ENCODE peak calls at places on chromosomes 2 and 18, in four cellular contexts. Z is HepG2, I is NT2/D1, F is GM12878. E is an unnamed sample.

GRCh38 chr2:63058149-63058741 is 7.6 kb downstream of the OTX1 start:
- DNase-seq in I (no peak), F (no peak), Z (no peak), E (no peak)

GRCh38 chr18:25921677-25922421 is 168.6 kb downstream of the SS18 start:
- DNase-seq in I (peak; percentile 3), Z (peak; percentile 31), F (peak; percentile 20), E (peak; percentile 81)

GRCh38 chr2:26429779-26430654 is 28.3 kb downstream of the DRC1 start:
- DNase-seq in F (no peak), Z (no peak), I (no peak), E (no peak)

GRCh38 chr2:171227066-171227782 is 66.5 kb upstream of the TLK1 start:
- DNase-seq in I (no peak), F (no peak), Z (no peak), E (no peak)

GRCh38 chr2:149313512-149313972 is 16.8 kb upstream of the LYPD6 start:
- DNase-seq in Z (peak; percentile 52), F (peak; percentile 9), I (no peak), E (peak; percentile 76)

GRCh38 chr18:49613141-49613641 is 51.3 kb downstream of the LIPG start:
- DNase-seq in F (no peak), I (peak; percentile 85), Z (no peak), E (no peak)

GRCh38 chr2:221176666-221177065 is 395.4 kb downstream of the EPHA4 start:
- DNase-seq in I (no peak), Z (no peak), F (no peak), E (no peak)

GRCh38 chr2:71940695-71941094 is 207.0 kb downstream of the CYP26B1 start:
- DNase-seq in Z (no peak), I (no peak), F (no peak), E (peak; percentile 3)

GRCh38 chr18:12048010-12048826 is 45.4 kb upstream of the ANKRD62 start:
- DNase-seq in I (no peak), F (no peak), Z (no peak), E (no peak)

GRCh38 chr2:117980783-117981676 is 32.8 kb downstream of the CCDC93 start:
- DNase-seq in F (no peak), Z (no peak), I (no peak), E (no peak)

GRCh38 chr2:71806432-71806831 is 341.2 kb downstream of the CYP26B1 start:
- DNase-seq in Z (no peak), I (no peak), F (peak; percentile 1), E (no peak)

GRCh38 chr2:229870903-229871650 is 50.7 kb downstream of the TRIP12 start:
- DNase-seq in F (no peak), I (no peak), Z (no peak), E (no peak)

DNA sequence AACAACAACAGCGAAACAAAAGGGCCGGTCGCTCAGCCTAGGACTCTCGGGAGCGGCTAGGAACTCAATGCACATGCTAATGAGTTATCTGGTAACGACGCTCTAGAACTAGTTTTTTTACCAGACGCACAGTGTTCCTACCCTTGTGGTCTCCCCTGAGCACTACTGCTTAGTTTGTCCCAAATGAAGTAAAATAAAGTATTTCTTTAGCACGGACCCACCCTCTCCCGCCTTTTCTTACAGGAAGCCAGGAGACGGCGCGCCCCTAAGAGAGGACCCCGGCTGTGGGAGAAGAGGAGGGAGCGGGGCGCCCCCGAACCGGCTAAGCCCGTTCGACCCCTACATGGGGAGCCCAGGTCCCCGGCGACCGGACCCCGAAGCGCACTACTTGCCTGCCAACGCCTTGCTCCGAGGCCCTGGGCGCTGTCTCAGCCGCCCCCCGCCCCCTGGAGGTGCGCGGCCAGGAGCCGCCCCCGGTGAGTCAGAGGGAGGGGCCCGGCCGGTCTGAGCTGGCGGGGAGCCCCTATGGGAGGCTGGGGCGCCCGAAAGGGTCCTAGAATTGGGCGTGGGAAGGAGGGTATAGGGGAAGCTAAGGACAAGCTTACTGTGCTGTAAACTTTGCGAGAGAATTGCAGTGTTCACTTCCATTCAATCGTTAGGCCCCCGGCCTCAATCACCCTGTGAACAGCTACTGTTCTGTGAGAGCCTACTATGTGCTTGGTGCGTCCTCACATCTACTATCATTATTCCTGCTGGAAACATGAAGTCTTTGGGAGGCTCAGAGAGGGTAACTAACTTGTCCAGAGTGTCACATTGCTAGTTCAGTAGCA is 3.6 kb upstream of the CAPG start:
- DNase-seq in Z (no peak), F (no peak), I (no peak), E (no peak)
- TF ChIP-seq SUZ12 in Z (no peak), F (no peak), I (no peak), E (no peak)

GRCh38 chr2:3246406-3246805 is 131.2 kb downstream of the EIPR1 start:
- DNase-seq in F (no peak), I (no peak), Z (no peak), E (no peak)
- TF ChIP-seq SUZ12 in F (no peak), I (no peak), Z (no peak), E (no peak)

DNA sequence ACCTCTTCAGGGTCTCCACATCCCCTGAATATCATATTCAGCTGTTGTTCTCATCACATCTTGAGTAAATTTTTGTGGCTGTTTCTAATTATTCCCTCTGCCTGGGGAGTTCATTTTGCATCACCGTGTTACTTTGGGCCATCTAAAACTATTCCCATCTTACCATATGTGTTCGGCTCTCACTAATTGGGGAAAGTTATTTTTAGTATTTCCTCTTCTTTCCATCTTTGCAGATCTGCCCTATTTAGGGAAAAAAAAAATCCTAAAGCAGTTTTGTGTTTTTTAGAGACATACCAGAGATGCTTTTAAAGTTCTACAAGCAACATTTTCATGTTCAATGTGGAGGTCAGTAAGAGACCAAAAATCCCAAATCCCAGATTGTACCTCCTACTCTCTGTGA is 111.4 kb upstream of the NDUFV2 start:
- DNase-seq in I (no peak), F (no peak), Z (no peak), E (no peak)
- TF ChIP-seq SUZ12 in I (no peak), F (no peak), Z (no peak), E (no peak)

GRCh38 chr2:136765256-136765735 is at the start of gene THSD7B:
- DNase-seq in F (no peak), Z (no peak), I (no peak), E (no peak)
- TF ChIP-seq SUZ12 in F (no peak), Z (no peak), I (no peak), E (no peak)

DNA sequence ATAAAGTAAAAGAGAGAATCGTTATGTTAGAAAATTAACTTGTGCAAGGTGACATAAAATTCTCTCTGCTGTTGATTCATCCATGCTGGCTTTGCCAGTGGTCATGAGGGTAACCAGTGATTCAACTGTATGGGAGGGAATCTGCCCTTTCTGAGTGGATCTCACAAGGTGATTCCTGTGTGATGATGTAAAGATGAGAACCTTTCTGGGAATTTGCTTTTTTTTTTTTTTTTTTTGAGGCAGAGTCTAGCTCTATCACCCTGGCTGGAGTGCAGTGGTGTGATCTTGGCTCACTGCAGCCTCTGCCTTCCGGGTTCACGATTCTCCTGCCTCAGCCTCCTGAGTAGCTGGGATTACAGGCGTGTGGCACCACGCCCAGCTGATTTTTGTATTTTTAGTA is 23.3 kb downstream of the RAB31 start:
- DNase-seq in Z (no peak), I (no peak), F (no peak), E (no peak)
- TF ChIP-seq SUZ12 in Z (no peak), I (no peak), F (no peak), E (no peak)

DNA sequence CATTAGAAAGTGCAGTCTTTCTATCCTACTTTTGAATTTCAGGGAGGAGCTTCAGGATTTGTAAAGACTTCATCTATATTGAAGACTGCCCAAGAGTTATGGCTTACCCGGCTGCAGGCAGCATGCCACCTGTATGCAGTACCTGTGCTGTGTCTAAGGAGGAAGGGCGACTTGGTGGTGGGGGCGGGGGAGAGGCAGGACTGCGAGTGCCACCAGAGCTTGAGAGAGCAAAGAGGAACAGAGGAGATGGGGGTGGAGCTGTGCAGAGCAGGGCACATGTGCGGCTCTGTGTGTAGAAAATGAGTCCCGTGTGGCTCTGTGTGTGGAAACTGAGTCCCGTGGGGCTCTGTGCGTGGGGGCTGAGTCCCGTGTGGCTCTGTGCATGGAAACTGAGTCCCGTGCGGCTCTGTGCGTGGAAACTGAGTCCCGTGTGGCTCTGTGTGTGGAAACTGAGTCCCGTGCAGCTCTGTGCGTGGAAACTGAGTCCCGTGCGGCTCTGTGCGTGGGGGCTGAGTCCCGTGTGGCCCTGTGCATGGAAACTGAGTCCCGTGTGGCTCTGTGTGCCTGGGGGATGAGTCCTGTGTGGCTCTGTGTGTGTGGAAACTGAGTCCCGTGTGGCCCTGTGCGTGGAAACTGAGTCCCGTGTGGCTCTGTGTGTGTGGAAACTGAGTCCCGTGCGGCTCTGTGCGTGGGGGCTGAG is 43.2 kb downstream of the LDLRAD4 start:
- DNase-seq in Z (no peak), F (no peak), I (no peak), E (no peak)
- TF ChIP-seq SUZ12 in Z (no peak), F (no peak), I (no peak), E (no peak)

GRCh38 chr2:16013571-16013970 is 73.2 kb downstream of the MYCN start:
- DNase-seq in Z (no peak), I (no peak), F (no peak), E (no peak)

GRCh38 chr2:16014041-16014787 is 73.9 kb downstream of the MYCN start:
- DNase-seq in Z (no peak), F (no peak), I (no peak), E (no peak)

GRCh38 chr2:16012029-16012596 is 71.8 kb downstream of the MYCN start:
- DNase-seq in Z (no peak), I (no peak), F (no peak), E (no peak)

GRCh38 chr2:16011621-16011960 is 71.2 kb downstream of the MYCN start:
- DNase-seq in Z (no peak), I (no peak), F (no peak), E (no peak)

GRCh38 chr2:16012626-16013501 is 72.5 kb downstream of the MYCN start:
- DNase-seq in Z (no peak), I (no peak), F (no peak), E (no peak)
- TF ChIP-seq SUZ12 in Z (no peak), I (no peak), F (no peak), E (no peak)

E was measured in HEK293T.